ENCODE peak calls at places on chromosomes 12 and 14, in five cellular contexts. One of them, this sample, is unnamed. For H3K36me3 and H3K4me1, the result is how much of the 10 kb centered on the place peaks cover.

GRCh38 chr14:37819155-37820015 is 224.0 kb downstream of the TTC6 start:
- DNase-seq in esophagus squamous epithelium: no peak
- DNase-seq in lower lobe of right lung: no peak
- DNase-seq in Peyer's patch: no peak
- DNase-seq in upper lobe of right lung: no peak
- DNase-seq in this sample: no peak

GRCh38 chr14:56512521-56512920 is 67.1 kb upstream of the TMEM260 start:
- DNase-seq in Peyer's patch: no peak
- DNase-seq in lower lobe of right lung: no peak
- DNase-seq in esophagus squamous epithelium: no peak
- DNase-seq in upper lobe of right lung: no peak
- DNase-seq in this sample: no peak

GRCh38 chr12:1926274-1926673 is 7.8 kb upstream of the CACNA2D4 start:
- DNase-seq in lower lobe of right lung: no peak
- DNase-seq in Peyer's patch: peak
- DNase-seq in esophagus squamous epithelium: no peak
- DNase-seq in upper lobe of right lung: no peak
- DNase-seq in this sample: peak

GRCh38 chr14:104787736-104788532 is 7.6 kb downstream of the AKT1 start:
- DNase-seq in Peyer's patch: no peak
- DNase-seq in upper lobe of right lung: peak
- DNase-seq in lower lobe of right lung: peak
- DNase-seq in esophagus squamous epithelium: no peak
- DNase-seq in this sample: no peak

GRCh38 chr12:32413412-32413811 is 14.1 kb downstream of the FGD4 start:
- DNase-seq in upper lobe of right lung: no peak
- DNase-seq in Peyer's patch: no peak
- DNase-seq in esophagus squamous epithelium: no peak
- DNase-seq in lower lobe of right lung: no peak
- DNase-seq in this sample: no peak

GRCh38 chr12:129049917-129050316 is 196.6 kb downstream of the GLT1D1 start:
- DNase-seq in upper lobe of right lung: no peak
- DNase-seq in esophagus squamous epithelium: no peak
- DNase-seq in Peyer's patch: no peak
- DNase-seq in lower lobe of right lung: no peak
- DNase-seq in this sample: no peak

GRCh38 chr14:43525647-43526046 is 981.4 kb downstream of the FSCB start:
- DNase-seq in esophagus squamous epithelium: no peak
- DNase-seq in upper lobe of right lung: no peak
- DNase-seq in lower lobe of right lung: no peak
- DNase-seq in Peyer's patch: no peak
- DNase-seq in this sample: no peak

GRCh38 chr14:73731111-73731510 is 16.9 kb upstream of the PNMA1 start:
- DNase-seq in Peyer's patch: no peak
- DNase-seq in esophagus squamous epithelium: no peak
- DNase-seq in upper lobe of right lung: peak
- DNase-seq in lower lobe of right lung: no peak
- DNase-seq in this sample: no peak

GRCh38 chr12:95230313-95230712 is 12.7 kb downstream of the VEZT start:
- DNase-seq in upper lobe of right lung: no peak
- DNase-seq in esophagus squamous epithelium: no peak
- DNase-seq in lower lobe of right lung: no peak
- DNase-seq in Peyer's patch: no peak
- DNase-seq in this sample: no peak

GRCh38 chr12:92629349-92630065 is 73.3 kb upstream of the PLEKHG7 start:
- DNase-seq in upper lobe of right lung: no peak
- DNase-seq in esophagus squamous epithelium: no peak
- DNase-seq in Peyer's patch: no peak
- DNase-seq in lower lobe of right lung: no peak
- DNase-seq in this sample: no peak

GRCh38 chr12:112116232-112117060 is 7.9 kb upstream of the NAA25 start:
- DNase-seq in esophagus squamous epithelium: no peak
- DNase-seq in upper lobe of right lung: peak
- DNase-seq in lower lobe of right lung: peak
- DNase-seq in Peyer's patch: peak
- DNase-seq in this sample: peak

GRCh38 chr14:64117671-64118402 is 176.3 kb downstream of the ESR2 start:
- DNase-seq in Peyer's patch: no peak
- DNase-seq in esophagus squamous epithelium: no peak
- DNase-seq in upper lobe of right lung: no peak
- DNase-seq in lower lobe of right lung: no peak
- DNase-seq in this sample: peak

GRCh38 chr12:26938660-26939185 is 453 bp downstream of the FGFR1OP2 start:
- DNase-seq in lower lobe of right lung: no peak
- DNase-seq in Peyer's patch: no peak
- DNase-seq in esophagus squamous epithelium: no peak
- DNase-seq in upper lobe of right lung: no peak
- DNase-seq in this sample: no peak

GRCh38 chr12:26936559-26937442 is 980 bp downstream of the INTS13 start:
- DNase-seq in lower lobe of right lung: no peak
- DNase-seq in Peyer's patch: no peak
- DNase-seq in upper lobe of right lung: no peak
- DNase-seq in esophagus squamous epithelium: no peak
- DNase-seq in this sample: no peak

GRCh38 chr12:26937443-26937862 is 328 bp downstream of the INTS13 start:
- DNase-seq in upper lobe of right lung: no peak
- DNase-seq in Peyer's patch: no peak
- DNase-seq in esophagus squamous epithelium: no peak
- DNase-seq in lower lobe of right lung: no peak
- DNase-seq in this sample: no peak

GRCh38 chr12:26937863-26938659 is at the start of the genes FGFR1OP2 and INTS13:
- DNase-seq in lower lobe of right lung: peak
- DNase-seq in upper lobe of right lung: peak
- DNase-seq in esophagus squamous epithelium: peak
- DNase-seq in Peyer's patch: peak
- DNase-seq in this sample: peak

GRCh38 chr12:26935636-26936378 is 2.0 kb downstream of the INTS13 start:
- DNase-seq in upper lobe of right lung: no peak
- DNase-seq in Peyer's patch: no peak
- DNase-seq in lower lobe of right lung: no peak
- DNase-seq in esophagus squamous epithelium: no peak
- DNase-seq in this sample: no peak
- H3K4me3 ChIP-seq in upper lobe of right lung: peak
- H3K4me3 ChIP-seq in Peyer's patch: no peak
- H3K4me3 ChIP-seq in lower lobe of right lung: no peak
- H3K4me3 ChIP-seq in esophagus squamous epithelium: no peak
- H3K4me3 ChIP-seq in this sample: no peak

DNA sequence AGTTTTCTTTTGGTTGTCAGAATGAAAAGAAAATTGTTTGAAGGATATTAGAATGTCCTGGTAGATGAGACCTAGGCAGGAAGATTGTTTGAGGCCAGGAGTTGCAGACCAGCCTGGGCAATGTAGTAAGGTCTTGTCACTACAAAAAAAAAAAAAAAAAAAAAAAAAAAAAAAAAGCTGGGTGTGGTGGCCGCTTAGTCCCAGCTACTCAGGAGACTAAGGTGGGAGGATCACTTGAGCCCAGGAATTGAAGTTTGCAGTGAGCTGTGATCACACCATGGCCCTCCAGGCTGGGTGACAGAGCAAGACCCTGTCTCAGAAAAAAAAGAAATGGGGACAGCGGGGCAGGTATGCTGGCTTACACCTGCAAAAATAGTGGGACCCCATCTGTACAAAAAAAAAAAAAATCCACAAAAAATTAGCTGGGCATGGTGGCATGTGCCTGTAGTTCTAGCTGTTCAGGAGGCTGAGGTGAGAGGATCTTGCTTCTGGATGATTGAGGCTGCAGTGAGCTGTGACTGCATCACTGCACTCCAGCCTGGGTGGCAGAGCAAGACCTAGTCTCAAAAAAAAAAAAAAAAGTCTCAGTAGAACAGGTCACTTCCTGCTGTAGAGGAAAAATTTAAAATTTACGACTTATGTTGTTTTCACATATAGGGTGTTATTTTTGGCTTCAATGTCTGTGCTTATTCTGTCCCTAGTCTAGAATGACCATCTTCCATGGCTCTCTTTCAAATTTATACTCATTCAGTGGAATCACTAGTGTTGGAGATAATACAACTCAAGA is 70.7 kb downstream of the PPHLN1 start:
- DNase-seq in esophagus squamous epithelium: no peak
- DNase-seq in upper lobe of right lung: no peak
- DNase-seq in Peyer's patch: no peak
- DNase-seq in lower lobe of right lung: no peak
- DNase-seq in this sample: no peak
- H3K36me3 ChIP-seq in esophagus squamous epithelium: under half
- H3K36me3 ChIP-seq in upper lobe of right lung: under half
- H3K36me3 ChIP-seq in Peyer's patch: under half
- H3K36me3 ChIP-seq in lower lobe of right lung: under half
- H3K36me3 ChIP-seq in this sample: under half

DNA sequence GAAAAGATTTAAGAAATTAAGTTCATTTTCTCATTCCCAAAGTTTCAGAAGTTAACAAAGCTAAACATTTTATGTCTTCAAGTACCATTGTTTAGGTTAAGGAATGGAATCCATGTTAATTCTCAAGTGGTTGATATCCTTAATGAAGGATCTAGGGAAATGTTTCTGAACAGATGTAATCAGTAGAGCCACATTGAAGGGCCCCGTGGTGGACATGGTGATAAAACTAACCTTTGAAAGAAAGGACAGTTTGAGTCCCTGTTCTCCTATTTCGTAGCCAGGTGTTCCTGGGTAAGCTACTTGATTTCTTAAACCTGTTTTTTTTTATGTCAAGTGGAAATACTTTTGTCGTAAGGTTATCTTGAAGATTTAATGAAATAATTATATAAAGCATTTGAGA is 4.6 kb downstream of the PPM1A start:
- DNase-seq in upper lobe of right lung: no peak
- DNase-seq in esophagus squamous epithelium: no peak
- DNase-seq in lower lobe of right lung: no peak
- DNase-seq in Peyer's patch: no peak
- DNase-seq in this sample: no peak
- H3K4me1 ChIP-seq in upper lobe of right lung: under half
- H3K4me1 ChIP-seq in esophagus squamous epithelium: under half
- H3K4me1 ChIP-seq in lower lobe of right lung: under half
- H3K4me1 ChIP-seq in Peyer's patch: under half
- H3K4me1 ChIP-seq in this sample: under half

DNA sequence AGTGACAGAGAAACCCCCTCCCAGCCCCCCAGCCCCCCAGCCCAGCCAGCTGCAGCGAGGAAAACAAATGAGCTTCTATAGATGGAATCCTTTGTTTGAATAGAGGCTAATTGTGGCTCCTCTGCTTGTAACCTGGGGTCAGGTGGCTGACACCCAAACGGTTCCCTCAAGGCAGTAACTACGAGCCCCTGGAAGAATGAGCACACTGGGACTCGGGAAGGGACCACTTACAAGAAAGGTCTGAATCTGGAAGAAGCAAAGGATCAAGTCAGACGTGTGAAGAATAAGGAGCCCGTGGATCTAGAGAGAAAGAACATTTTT is 108.7 kb upstream of the FUT8 start:
- DNase-seq in esophagus squamous epithelium: no peak
- DNase-seq in upper lobe of right lung: no peak
- DNase-seq in Peyer's patch: no peak
- DNase-seq in lower lobe of right lung: no peak
- DNase-seq in this sample: no peak
- H3K4me3 ChIP-seq in esophagus squamous epithelium: no peak
- H3K4me3 ChIP-seq in upper lobe of right lung: no peak
- H3K4me3 ChIP-seq in Peyer's patch: no peak
- H3K4me3 ChIP-seq in lower lobe of right lung: no peak
- H3K4me3 ChIP-seq in this sample: no peak

GRCh38 chr12:123898673-123899072 is 74.0 kb downstream of the CCDC92 start:
- DNase-seq in lower lobe of right lung: no peak
- DNase-seq in Peyer's patch: no peak
- DNase-seq in esophagus squamous epithelium: no peak
- DNase-seq in upper lobe of right lung: no peak
- DNase-seq in this sample: no peak
- H3K36me3 ChIP-seq in lower lobe of right lung: under half
- H3K36me3 ChIP-seq in Peyer's patch: under half
- H3K36me3 ChIP-seq in esophagus squamous epithelium: under half
- H3K36me3 ChIP-seq in upper lobe of right lung: under half
- H3K36me3 ChIP-seq in this sample: under half

GRCh38 chr12:65830305-65830704 is 6.0 kb downstream of the HMGA2 start:
- DNase-seq in esophagus squamous epithelium: no peak
- DNase-seq in lower lobe of right lung: no peak
- DNase-seq in upper lobe of right lung: no peak
- DNase-seq in Peyer's patch: no peak
- DNase-seq in this sample: no peak

GRCh38 chr12:65827827-65828231 is 3.5 kb downstream of the HMGA2 start:
- DNase-seq in esophagus squamous epithelium: no peak
- DNase-seq in upper lobe of right lung: no peak
- DNase-seq in lower lobe of right lung: no peak
- DNase-seq in Peyer's patch: no peak
- DNase-seq in this sample: no peak

GRCh38 chr12:65829716-65830115 is 5.4 kb downstream of the HMGA2 start:
- DNase-seq in upper lobe of right lung: no peak
- DNase-seq in Peyer's patch: no peak
- DNase-seq in lower lobe of right lung: no peak
- DNase-seq in esophagus squamous epithelium: no peak
- DNase-seq in this sample: no peak

GRCh38 chr12:65826513-65827171 is 2.4 kb downstream of the HMGA2 start:
- DNase-seq in Peyer's patch: no peak
- DNase-seq in lower lobe of right lung: no peak
- DNase-seq in upper lobe of right lung: no peak
- DNase-seq in esophagus squamous epithelium: no peak
- DNase-seq in this sample: no peak

GRCh38 chr12:65828711-65829339 is 4.5 kb downstream of the HMGA2 start:
- DNase-seq in lower lobe of right lung: no peak
- DNase-seq in upper lobe of right lung: no peak
- DNase-seq in esophagus squamous epithelium: no peak
- DNase-seq in Peyer's patch: no peak
- DNase-seq in this sample: no peak
- H3K4me1 ChIP-seq in lower lobe of right lung: under half
- H3K4me1 ChIP-seq in upper lobe of right lung: under half
- H3K4me1 ChIP-seq in esophagus squamous epithelium: under half
- H3K4me1 ChIP-seq in Peyer's patch: under half
- H3K4me1 ChIP-seq in this sample: under half

This sample was measured in right atrium auricular region.